ENCODE peak calls at places on chromosomes 16 and 17, in ten cellular contexts. One of them, this sample, is unnamed. For H3K27me3, the result is how much of the 10 kb centered on the place peaks cover.

GRCh38 chr17:49450735-49451134 is 36.1 kb upstream of the PHB1 start:
- DNase-seq in transverse colon: no peak
- DNase-seq in cardiac muscle cell: no peak
- DNase-seq in PC-3: peak
- DNase-seq in SK-N-SH: no peak
- DNase-seq in heart left ventricle: no peak
- DNase-seq in body of pancreas: no peak
- DNase-seq in left ventricle myocardium inferior: no peak
- DNase-seq in psoas muscle: no peak
- DNase-seq in osteoblast: peak
- DNase-seq in this sample: no peak

GRCh38 chr16:85062303-85062702 is 34.7 kb downstream of the KIAA0513 start:
- DNase-seq in transverse colon: no peak
- DNase-seq in cardiac muscle cell: no peak
- DNase-seq in PC-3: no peak
- DNase-seq in SK-N-SH: no peak
- DNase-seq in heart left ventricle: no peak
- DNase-seq in body of pancreas: no peak
- DNase-seq in left ventricle myocardium inferior: no peak
- DNase-seq in psoas muscle: no peak
- DNase-seq in osteoblast: no peak
- DNase-seq in this sample: no peak

GRCh38 chr17:62816282-62816839 is 8.2 kb upstream of the MARCHF10 start:
- DNase-seq in transverse colon: no peak
- DNase-seq in cardiac muscle cell: no peak
- DNase-seq in PC-3: no peak
- DNase-seq in SK-N-SH: no peak
- DNase-seq in heart left ventricle: no peak
- DNase-seq in body of pancreas: no peak
- DNase-seq in left ventricle myocardium inferior: no peak
- DNase-seq in psoas muscle: no peak
- DNase-seq in osteoblast: no peak
- DNase-seq in this sample: no peak

GRCh38 chr17:1762906-1763829 is 1.3 kb downstream of the SERPINF1 start:
- DNase-seq in transverse colon: no peak
- DNase-seq in cardiac muscle cell: no peak
- DNase-seq in PC-3: no peak
- DNase-seq in SK-N-SH: peak
- DNase-seq in heart left ventricle: peak
- DNase-seq in body of pancreas: no peak
- DNase-seq in left ventricle myocardium inferior: peak
- DNase-seq in psoas muscle: peak
- DNase-seq in osteoblast: peak
- DNase-seq in this sample: no peak

GRCh38 chr16:56400458-56400857 is 24.9 kb downstream of the AMFR start:
- DNase-seq in transverse colon: no peak
- DNase-seq in cardiac muscle cell: no peak
- DNase-seq in PC-3: no peak
- DNase-seq in SK-N-SH: no peak
- DNase-seq in heart left ventricle: no peak
- DNase-seq in body of pancreas: no peak
- DNase-seq in left ventricle myocardium inferior: no peak
- DNase-seq in psoas muscle: no peak
- DNase-seq in osteoblast: no peak
- DNase-seq in this sample: peak

GRCh38 chr17:29458066-29458465 is 67.9 kb downstream of the TAOK1 start:
- DNase-seq in transverse colon: no peak
- DNase-seq in cardiac muscle cell: no peak
- DNase-seq in PC-3: no peak
- DNase-seq in SK-N-SH: no peak
- DNase-seq in heart left ventricle: no peak
- DNase-seq in body of pancreas: no peak
- DNase-seq in left ventricle myocardium inferior: no peak
- DNase-seq in psoas muscle: no peak
- DNase-seq in osteoblast: no peak
- DNase-seq in this sample: no peak

GRCh38 chr17:76381633-76382304 is 2.6 kb upstream of the SPHK1 start:
- DNase-seq in transverse colon: no peak
- DNase-seq in cardiac muscle cell: no peak
- DNase-seq in PC-3: no peak
- DNase-seq in SK-N-SH: peak
- DNase-seq in heart left ventricle: no peak
- DNase-seq in body of pancreas: peak
- DNase-seq in left ventricle myocardium inferior: no peak
- DNase-seq in psoas muscle: no peak
- DNase-seq in osteoblast: peak
- DNase-seq in this sample: no peak

GRCh38 chr16:66152841-66153525 is 213.5 kb upstream of the CDH5 start:
- DNase-seq in transverse colon: no peak
- DNase-seq in cardiac muscle cell: no peak
- DNase-seq in PC-3: no peak
- DNase-seq in SK-N-SH: no peak
- DNase-seq in heart left ventricle: no peak
- DNase-seq in body of pancreas: no peak
- DNase-seq in left ventricle myocardium inferior: no peak
- DNase-seq in psoas muscle: no peak
- DNase-seq in osteoblast: peak
- DNase-seq in this sample: no peak

GRCh38 chr16:13041646-13042045 is 140.2 kb downstream of the SHISA9 start:
- DNase-seq in transverse colon: no peak
- DNase-seq in cardiac muscle cell: no peak
- DNase-seq in PC-3: no peak
- DNase-seq in SK-N-SH: no peak
- DNase-seq in heart left ventricle: no peak
- DNase-seq in body of pancreas: no peak
- DNase-seq in left ventricle myocardium inferior: no peak
- DNase-seq in psoas muscle: no peak
- DNase-seq in osteoblast: no peak
- DNase-seq in this sample: no peak

GRCh38 chr16:66007717-66008116 is 358.8 kb upstream of the CDH5 start:
- DNase-seq in transverse colon: no peak
- DNase-seq in cardiac muscle cell: no peak
- DNase-seq in PC-3: peak
- DNase-seq in SK-N-SH: no peak
- DNase-seq in heart left ventricle: no peak
- DNase-seq in body of pancreas: no peak
- DNase-seq in left ventricle myocardium inferior: no peak
- DNase-seq in psoas muscle: peak
- DNase-seq in osteoblast: peak
- DNase-seq in this sample: no peak

GRCh38 chr16:14409563-14409962 is 220.5 kb downstream of the PARN start:
- DNase-seq in transverse colon: peak
- DNase-seq in cardiac muscle cell: no peak
- DNase-seq in PC-3: peak
- DNase-seq in SK-N-SH: no peak
- DNase-seq in heart left ventricle: no peak
- DNase-seq in body of pancreas: no peak
- DNase-seq in left ventricle myocardium inferior: no peak
- DNase-seq in psoas muscle: peak
- DNase-seq in osteoblast: peak
- DNase-seq in this sample: no peak

GRCh38 chr16:78428193-78428592 is 328.7 kb downstream of the WWOX start:
- DNase-seq in transverse colon: no peak
- DNase-seq in cardiac muscle cell: no peak
- DNase-seq in PC-3: no peak
- DNase-seq in SK-N-SH: no peak
- DNase-seq in heart left ventricle: no peak
- DNase-seq in body of pancreas: no peak
- DNase-seq in left ventricle myocardium inferior: no peak
- DNase-seq in psoas muscle: no peak
- DNase-seq in osteoblast: no peak
- DNase-seq in this sample: no peak

GRCh38 chr17:41538565-41538991 is 10.5 kb upstream of the KRT19 start:
- DNase-seq in transverse colon: no peak
- DNase-seq in cardiac muscle cell: no peak
- DNase-seq in PC-3: peak
- DNase-seq in SK-N-SH: no peak
- DNase-seq in heart left ventricle: no peak
- DNase-seq in body of pancreas: no peak
- DNase-seq in left ventricle myocardium inferior: no peak
- DNase-seq in psoas muscle: no peak
- DNase-seq in osteoblast: peak
- DNase-seq in this sample: no peak

GRCh38 chr17:47188266-47188665 is 829 bp downstream of the CDC27 start:
- DNase-seq in transverse colon: no peak
- DNase-seq in cardiac muscle cell: no peak
- DNase-seq in PC-3: peak
- DNase-seq in SK-N-SH: peak
- DNase-seq in heart left ventricle: no peak
- DNase-seq in body of pancreas: no peak
- DNase-seq in left ventricle myocardium inferior: no peak
- DNase-seq in psoas muscle: no peak
- DNase-seq in osteoblast: peak
- DNase-seq in this sample: no peak

GRCh38 chr17:75855310-75856061 is at the start of gene WBP2:
- DNase-seq in transverse colon: peak
- DNase-seq in cardiac muscle cell: peak
- DNase-seq in PC-3: peak
- DNase-seq in SK-N-SH: peak
- DNase-seq in heart left ventricle: peak
- DNase-seq in body of pancreas: peak
- DNase-seq in left ventricle myocardium inferior: peak
- DNase-seq in psoas muscle: peak
- DNase-seq in osteoblast: peak
- DNase-seq in this sample: peak

DNA sequence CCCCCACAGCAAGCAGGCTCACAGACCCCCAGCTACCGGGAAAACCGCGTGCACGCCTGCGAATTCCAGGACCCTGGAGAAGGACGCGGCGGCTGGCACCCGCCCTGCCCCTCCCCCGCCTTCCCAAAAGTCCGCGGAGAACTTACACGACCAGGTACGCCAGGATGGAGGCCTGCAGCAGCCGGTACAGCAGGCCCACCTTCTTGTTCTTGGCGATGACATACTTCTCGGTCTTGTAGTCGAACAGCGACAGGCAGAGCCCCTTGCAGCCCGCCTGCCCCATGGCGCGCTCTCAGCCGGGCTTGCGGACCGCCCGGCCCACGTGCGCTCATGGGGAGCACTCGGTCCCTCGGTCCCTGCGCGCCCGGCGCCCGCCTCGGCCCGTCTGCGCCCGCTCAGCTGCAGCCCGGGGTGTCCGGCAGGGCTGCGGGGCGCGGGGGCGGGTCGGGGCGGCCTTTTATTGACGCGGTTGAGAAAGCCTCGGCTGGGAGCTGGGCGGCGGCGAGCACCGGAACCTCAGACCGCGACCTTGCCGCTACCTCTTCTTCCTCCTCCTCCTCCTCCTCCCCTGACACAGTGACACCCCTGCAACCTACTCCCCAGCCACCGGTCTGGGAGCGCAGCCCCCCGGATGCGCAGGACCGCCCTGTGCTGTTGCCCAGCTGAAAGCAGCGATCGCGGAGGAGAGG is at the start of gene P2RX5:
- DNase-seq in transverse colon: peak
- DNase-seq in cardiac muscle cell: peak
- DNase-seq in PC-3: peak
- DNase-seq in SK-N-SH: peak
- DNase-seq in heart left ventricle: no peak
- DNase-seq in body of pancreas: no peak
- DNase-seq in left ventricle myocardium inferior: no peak
- DNase-seq in psoas muscle: peak
- DNase-seq in osteoblast: peak
- DNase-seq in this sample: no peak
- H3K4me3 ChIP-seq in transverse colon: no peak
- H3K4me3 ChIP-seq in cardiac muscle cell: peak
- H3K4me3 ChIP-seq in PC-3: peak
- H3K4me3 ChIP-seq in SK-N-SH: peak
- H3K4me3 ChIP-seq in heart left ventricle: peak
- H3K4me3 ChIP-seq in body of pancreas: peak
- H3K4me3 ChIP-seq in left ventricle myocardium inferior: peak
- H3K4me3 ChIP-seq in psoas muscle: peak
- H3K4me3 ChIP-seq in osteoblast: peak
- H3K4me3 ChIP-seq in this sample: peak

GRCh38 chr17:27918498-27918897 is 25.3 kb upstream of the LYRM9 start:
- DNase-seq in transverse colon: no peak
- DNase-seq in cardiac muscle cell: no peak
- DNase-seq in PC-3: no peak
- DNase-seq in SK-N-SH: no peak
- DNase-seq in heart left ventricle: no peak
- DNase-seq in body of pancreas: no peak
- DNase-seq in left ventricle myocardium inferior: no peak
- DNase-seq in psoas muscle: no peak
- DNase-seq in osteoblast: no peak
- DNase-seq in this sample: no peak
- H3K27me3 ChIP-seq in transverse colon: under half
- H3K27me3 ChIP-seq in cardiac muscle cell: under half
- H3K27me3 ChIP-seq in PC-3: under half
- H3K27me3 ChIP-seq in SK-N-SH: under half
- H3K27me3 ChIP-seq in heart left ventricle: under half
- H3K27me3 ChIP-seq in body of pancreas: under half
- H3K27me3 ChIP-seq in left ventricle myocardium inferior: under half
- H3K27me3 ChIP-seq in psoas muscle: under half
- H3K27me3 ChIP-seq in osteoblast: under half
- H3K27me3 ChIP-seq in this sample: under half

DNA sequence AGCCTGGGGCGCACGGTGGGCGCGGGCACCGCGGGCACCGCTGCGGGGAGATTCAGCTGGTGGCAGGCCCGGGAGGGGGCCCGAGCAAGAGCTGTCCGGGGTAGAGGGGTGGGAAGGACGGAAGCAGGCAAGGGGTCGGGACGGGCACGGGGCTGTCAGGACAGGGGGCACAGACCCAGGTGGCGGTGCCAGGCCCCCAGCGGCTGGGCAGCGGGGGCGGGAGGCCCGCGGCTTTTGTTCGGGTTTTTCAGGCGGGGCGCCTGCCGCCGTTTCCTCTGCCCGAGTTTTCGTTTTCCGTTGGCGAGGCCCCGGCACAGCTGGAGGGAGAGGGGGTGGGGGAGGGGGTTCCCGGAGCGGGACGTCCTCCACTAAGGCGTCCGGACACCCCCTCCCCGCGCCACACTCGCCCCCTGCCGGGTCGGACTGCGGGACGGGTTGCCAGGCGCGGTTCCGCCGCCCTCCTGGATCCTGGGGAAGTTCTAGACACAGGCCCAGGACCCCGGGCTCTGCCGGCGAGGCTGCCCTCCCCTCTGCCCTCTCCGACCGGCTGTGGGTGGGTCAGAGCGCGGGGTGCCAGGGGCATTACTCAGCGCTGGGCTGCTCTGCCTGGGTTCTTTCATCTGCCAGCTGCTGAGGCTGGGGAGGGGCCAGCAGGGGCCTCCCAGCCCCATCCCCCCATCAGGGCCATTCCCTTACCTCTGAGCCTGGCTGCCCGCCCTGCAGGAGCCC is 543 bp downstream of the ARHGAP23 start:
- DNase-seq in transverse colon: peak
- DNase-seq in cardiac muscle cell: no peak
- DNase-seq in PC-3: peak
- DNase-seq in SK-N-SH: peak
- DNase-seq in heart left ventricle: peak
- DNase-seq in body of pancreas: peak
- DNase-seq in left ventricle myocardium inferior: peak
- DNase-seq in psoas muscle: peak
- DNase-seq in osteoblast: peak
- DNase-seq in this sample: no peak
- H3K4me3 ChIP-seq in transverse colon: peak
- H3K4me3 ChIP-seq in cardiac muscle cell: peak
- H3K4me3 ChIP-seq in PC-3: peak
- H3K4me3 ChIP-seq in SK-N-SH: peak
- H3K4me3 ChIP-seq in heart left ventricle: peak
- H3K4me3 ChIP-seq in body of pancreas: peak
- H3K4me3 ChIP-seq in left ventricle myocardium inferior: peak
- H3K4me3 ChIP-seq in psoas muscle: peak
- H3K4me3 ChIP-seq in osteoblast: peak
- H3K4me3 ChIP-seq in this sample: peak

GRCh38 chr17:77831497-77832179 is 126.9 kb upstream of the TNRC6C start:
- DNase-seq in transverse colon: no peak
- DNase-seq in cardiac muscle cell: no peak
- DNase-seq in PC-3: peak
- DNase-seq in SK-N-SH: peak
- DNase-seq in heart left ventricle: no peak
- DNase-seq in body of pancreas: no peak
- DNase-seq in left ventricle myocardium inferior: peak
- DNase-seq in psoas muscle: peak
- DNase-seq in osteoblast: peak
- DNase-seq in this sample: no peak
- H3K27me3 ChIP-seq in transverse colon: under half
- H3K27me3 ChIP-seq in cardiac muscle cell: under half
- H3K27me3 ChIP-seq in PC-3: under half
- H3K27me3 ChIP-seq in SK-N-SH: under half
- H3K27me3 ChIP-seq in heart left ventricle: under half
- H3K27me3 ChIP-seq in body of pancreas: under half
- H3K27me3 ChIP-seq in left ventricle myocardium inferior: under half
- H3K27me3 ChIP-seq in psoas muscle: under half
- H3K27me3 ChIP-seq in osteoblast: under half
- H3K27me3 ChIP-seq in this sample: under half